ENCODE peak calls at places on chromosomes 6 and 20, in five cellular contexts. V is GM23248, K is OCI-LY7, W is neural progenitor cell, H is HCT116. M is an unnamed sample. For H3K4me1, the result is how much of the 10 kb centered on the place peaks cover.

GRCh38 chr20:51043811-51044210 is 20.9 kb upstream of the KCNG1 start:
- DNase-seq in K (no peak), W (no peak), H (no peak), V (peak), M (no peak)

GRCh38 chr20:16407251-16408067 is 165.8 kb downstream of the KIF16B start:
- DNase-seq in W (no peak), K (no peak), H (no peak), V (no peak), M (no peak)

GRCh38 chr20:52426856-52427255 is 235.3 kb upstream of the ZFP64 start:
- DNase-seq in W (no peak), K (no peak), H (no peak), V (no peak), M (no peak)

GRCh38 chr20:4918473-4918872 is 82.8 kb downstream of the SLC23A2 start:
- DNase-seq in W (no peak), H (no peak), V (no peak), K (peak), M (peak)

GRCh38 chr6:101931766-101932165 is 538.3 kb downstream of the GRIK2 start:
- DNase-seq in K (no peak), H (no peak), W (no peak), V (peak), M (no peak)

GRCh38 chr6:44217332-44218143 is 812 bp downstream of the MYMX start:
- DNase-seq in V (peak), H (no peak), W (peak), K (no peak), M (no peak)

GRCh38 chr6:50457351-50457750 is 256.0 kb upstream of the TFAP2D start:
- DNase-seq in K (no peak), H (no peak), V (no peak), W (no peak), M (no peak)

GRCh38 chr20:32888636-32889035 is 29.9 kb downstream of the EFCAB8 start:
- DNase-seq in W (no peak), V (no peak), H (no peak), K (no peak), M (no peak)

GRCh38 chr20:19783966-19784401 is 25.9 kb downstream of the RIN2 start:
- DNase-seq in K (no peak), W (no peak), V (peak), H (no peak), M (no peak)

GRCh38 chr6:126312013-126312665 is 27.8 kb upstream of the CENPW start:
- DNase-seq in H (peak), V (peak), K (no peak), W (peak), M (no peak)

GRCh38 chr6:149960488-149960887 is 3.3 kb upstream of the ULBP1 start:
- DNase-seq in W (no peak), H (no peak), V (no peak), K (no peak), M (no peak)

GRCh38 chr6:75128881-75129570 is 76.8 kb downstream of the COL12A1 start:
- DNase-seq in H (no peak), K (no peak), V (peak), W (no peak), M (no peak)

GRCh38 chr6:168737481-168737880 is 296.5 kb downstream of the SMOC2 start:
- DNase-seq in H (peak), W (no peak), V (peak), K (no peak), M (no peak)

GRCh38 chr20:4812641-4813075 is 90.9 kb downstream of the PRND start:
- DNase-seq in W (no peak), H (no peak), K (peak), V (no peak), M (no peak)

GRCh38 chr6:56798163-56798562 is 155.5 kb upstream of the DST start:
- DNase-seq in H (no peak), V (peak), W (no peak), K (no peak), M (no peak)

GRCh38 chr6:98272061-98272460 is 562.3 kb upstream of the POU3F2 start:
- DNase-seq in H (no peak), V (no peak), K (no peak), W (no peak), M (no peak)

GRCh38 chr6:168157272-168158007 is 78.4 kb upstream of the FRMD1 start:
- DNase-seq in W (peak), H (no peak), V (peak), K (no peak), M (no peak)

GRCh38 chr6:119034827-119035458 is 43.5 kb downstream of the FAM184A start:
- DNase-seq in H (no peak), V (no peak), K (no peak), W (no peak), M (no peak)

GRCh38 chr6:93624408-93624807 is 205.0 kb upstream of the EPHA7 start:
- DNase-seq in W (peak), K (no peak), H (no peak), V (no peak), M (no peak)

GRCh38 chr20:33697129-33697528 is 10.9 kb upstream of the E2F1 start:
- DNase-seq in H (no peak), V (peak), K (no peak), W (no peak), M (no peak)

GRCh38 chr6:98539669-98540207 is 294.6 kb upstream of the POU3F2 start:
- DNase-seq in V (no peak), W (no peak), H (no peak), K (peak), M (peak)

DNA sequence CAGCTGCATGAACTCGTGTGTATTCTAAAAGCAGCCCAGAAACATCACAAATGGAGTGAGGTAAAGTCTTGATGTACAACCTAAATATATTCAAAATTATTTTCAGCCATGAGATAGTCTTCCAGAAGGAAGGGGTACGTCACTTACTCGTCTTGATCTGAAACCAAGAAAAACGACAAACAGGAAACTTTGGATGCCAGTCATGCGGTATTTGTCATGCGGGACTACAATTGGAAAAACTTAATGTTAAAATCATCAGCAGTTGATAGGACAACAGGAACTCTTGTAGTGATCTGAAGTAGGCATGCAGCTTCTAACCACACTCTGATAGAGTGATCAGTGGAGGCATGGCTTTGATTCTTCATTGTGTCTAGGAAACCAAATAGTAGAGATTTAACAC is 29.7 kb downstream of the FAM217A start:
- DNase-seq in W (no peak), K (no peak), V (no peak), H (no peak), M (no peak)
- TF ChIP-seq EZH2phosphoT487 in W (no peak), K (no peak), V (no peak), H (no peak), M (no peak)

DNA sequence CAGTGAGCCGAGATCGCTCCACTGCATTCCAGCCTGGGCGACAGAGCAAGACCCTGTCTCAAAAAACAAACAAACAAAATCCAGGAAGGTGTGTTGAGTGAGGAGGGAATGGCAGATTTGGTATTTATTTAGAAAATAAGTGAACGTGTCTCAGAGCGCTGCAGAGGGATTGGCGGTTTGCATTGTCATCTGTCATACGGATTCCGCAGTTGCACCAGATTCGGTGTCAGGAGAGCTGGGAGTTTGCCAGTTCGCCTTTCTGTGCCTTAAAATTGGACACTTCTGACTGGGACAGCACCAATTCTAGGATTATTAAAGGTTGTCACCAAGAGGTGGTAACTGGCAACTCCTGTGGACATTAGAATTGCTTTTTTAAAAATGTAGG is 912 bp downstream of the SNRNP48 start:
- DNase-seq in K (no peak), V (peak), H (no peak), W (peak), M (no peak)
- H3K27ac ChIP-seq in K (no peak), V (peak), H (peak), W (no peak), M (no peak)

GRCh38 chr6:20401403-20402180 is at the start of gene E2F3:
- DNase-seq in K (peak), V (peak), H (peak), W (peak), M (peak)

GRCh38 chr6:20403080-20403765 is 1.5 kb downstream of the E2F3 start:
- DNase-seq in H (peak), V (peak), K (peak), W (peak), M (peak)

GRCh38 chr6:20402181-20403079 is 751 bp downstream of the E2F3 start:
- DNase-seq in H (peak), V (peak), K (peak), W (peak), M (peak)

GRCh38 chr6:20404641-20405032 is 3.0 kb downstream of the E2F3 start:
- DNase-seq in V (peak), K (peak), H (peak), W (peak), M (peak)

GRCh38 chr6:20403766-20404640 is 2.3 kb downstream of the E2F3 start:
- DNase-seq in W (peak), K (peak), H (peak), V (peak), M (no peak)
- H3K4me1 ChIP-seq in W (under half), K (half or more), H (under half), V (under half), M (under half)

GRCh38 chr20:45798935-45799642 is 7.3 kb downstream of the DNTTIP1 start:
- DNase-seq in W (peak), H (no peak), K (peak), V (peak), M (peak)
- TF ChIP-seq EZH2phosphoT487 in W (no peak), H (no peak), K (no peak), V (no peak), M (no peak)

GRCh38 chr20:23149623-23150279 is 63.6 kb upstream of the CD93 start:
- DNase-seq in H (no peak), K (no peak), W (no peak), V (no peak), M (no peak)
- H3K27ac ChIP-seq in H (no peak), K (no peak), W (no peak), V (peak), M (no peak)

GRCh38 chr6:4133941-4134838 is 1.2 kb downstream of the ECI2 start:
- DNase-seq in H (no peak), V (peak), W (peak), K (peak), M (peak)

GRCh38 chr6:4139272-4139671 is 3.9 kb upstream of the ECI2 start:
- DNase-seq in V (peak), K (no peak), H (no peak), W (no peak), M (no peak)

GRCh38 chr6:4136354-4136831 is 1.0 kb upstream of the ECI2 start:
- DNase-seq in K (peak), W (no peak), H (no peak), V (no peak), M (no peak)

GRCh38 chr6:4135665-4136353 is 434 bp upstream of the ECI2 start:
- DNase-seq in W (peak), H (peak), V (peak), K (peak), M (peak)

DNA sequence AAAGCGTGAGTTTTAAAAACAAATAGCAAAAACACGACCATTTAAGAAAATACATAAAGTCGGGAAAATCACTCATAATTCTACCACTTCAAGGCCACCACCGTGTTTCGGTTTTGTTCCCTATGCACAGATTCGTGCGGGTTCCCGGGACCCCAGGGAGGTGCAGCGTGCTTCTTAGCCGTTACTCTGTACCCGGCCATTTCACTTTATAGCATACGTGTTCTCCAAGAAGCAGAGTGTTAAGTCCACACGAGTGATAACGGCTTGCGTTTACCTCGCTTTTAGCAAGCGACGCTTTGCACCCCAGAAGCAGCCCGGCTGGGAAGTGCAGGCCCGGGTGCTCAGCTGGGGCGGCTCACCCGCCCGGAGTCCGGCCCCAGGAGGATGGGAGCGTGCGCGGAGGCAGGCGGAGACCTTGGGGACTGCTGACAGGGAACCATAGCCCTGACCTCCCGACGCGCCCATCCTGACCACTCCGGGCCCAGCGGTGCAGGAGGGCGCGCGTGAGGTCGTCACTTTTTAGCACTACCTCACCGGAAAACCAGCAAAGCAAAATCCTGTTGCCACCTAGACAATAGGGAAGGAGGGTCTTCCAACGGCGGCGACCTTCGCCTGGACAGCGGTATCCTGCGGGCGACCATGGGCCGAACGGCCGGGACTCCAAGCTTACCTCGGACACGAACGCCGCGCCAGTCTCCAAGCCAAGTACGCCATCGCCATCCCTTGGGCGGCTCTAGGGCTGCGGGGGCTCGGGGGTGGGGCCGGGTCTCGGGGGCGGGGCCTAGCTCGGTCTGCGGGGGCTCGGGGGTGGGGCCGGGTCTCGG is at the start of gene ECI2:
- DNase-seq in H (no peak), W (peak), V (peak), K (peak), M (peak)
- H3K4me1 ChIP-seq in H (under half), W (under half), V (under half), K (under half), M (under half)

DNA sequence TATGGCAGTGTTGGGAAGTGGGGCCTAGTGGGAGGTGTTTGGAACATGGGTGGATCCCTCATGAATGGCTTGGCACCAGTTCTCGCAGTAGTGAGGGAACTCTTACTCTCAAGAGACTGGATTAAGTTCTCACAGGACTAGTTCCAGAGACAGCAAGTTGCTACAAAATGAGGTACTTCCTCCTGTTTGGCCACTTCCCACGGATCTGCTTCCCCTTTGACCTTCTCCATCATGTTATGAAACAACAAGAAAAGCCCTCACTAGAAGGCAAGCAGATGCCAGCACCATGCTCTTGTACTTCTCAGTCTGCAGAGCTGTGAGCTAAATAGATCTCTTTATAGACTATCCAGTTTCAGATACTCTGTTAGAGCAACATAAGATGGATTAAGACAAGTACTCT is 3.1 kb downstream of the RSPH3 start:
- DNase-seq in H (no peak), V (no peak), W (no peak), K (no peak), M (no peak)
- TF ChIP-seq EZH2phosphoT487 in H (no peak), V (no peak), W (no peak), K (no peak), M (no peak)

DNA sequence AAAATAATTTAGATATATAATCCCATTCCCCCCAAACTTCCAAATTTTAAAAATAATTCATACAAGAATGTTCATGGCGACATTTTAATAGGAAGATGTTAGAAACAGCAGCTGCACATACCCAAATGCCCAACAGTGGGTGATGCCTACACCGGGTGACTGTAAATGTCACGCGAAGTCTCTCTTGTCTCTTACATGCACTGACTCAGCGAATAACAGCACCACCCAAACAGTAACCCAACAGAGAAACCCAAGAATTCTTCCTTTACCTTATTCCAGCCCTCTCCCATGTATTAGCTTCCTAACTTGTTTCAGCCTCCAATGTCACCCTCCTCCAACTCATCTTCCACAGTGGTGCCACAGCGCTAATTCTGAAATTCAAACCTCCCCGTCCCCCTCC is 74.5 kb upstream of the E2F3 start:
- DNase-seq in W (no peak), V (no peak), H (no peak), K (no peak), M (no peak)
- H3K27ac ChIP-seq in W (no peak), V (no peak), H (no peak), K (no peak), M (no peak)

GRCh38 chr6:36850001-36850400 is 10.8 kb upstream of the CPNE5 start:
- DNase-seq in W (no peak), K (no peak), H (no peak), V (no peak), M (no peak)
- H3K4me1 ChIP-seq in W (under half), K (under half), H (under half), V (under half), M (under half)

DNA sequence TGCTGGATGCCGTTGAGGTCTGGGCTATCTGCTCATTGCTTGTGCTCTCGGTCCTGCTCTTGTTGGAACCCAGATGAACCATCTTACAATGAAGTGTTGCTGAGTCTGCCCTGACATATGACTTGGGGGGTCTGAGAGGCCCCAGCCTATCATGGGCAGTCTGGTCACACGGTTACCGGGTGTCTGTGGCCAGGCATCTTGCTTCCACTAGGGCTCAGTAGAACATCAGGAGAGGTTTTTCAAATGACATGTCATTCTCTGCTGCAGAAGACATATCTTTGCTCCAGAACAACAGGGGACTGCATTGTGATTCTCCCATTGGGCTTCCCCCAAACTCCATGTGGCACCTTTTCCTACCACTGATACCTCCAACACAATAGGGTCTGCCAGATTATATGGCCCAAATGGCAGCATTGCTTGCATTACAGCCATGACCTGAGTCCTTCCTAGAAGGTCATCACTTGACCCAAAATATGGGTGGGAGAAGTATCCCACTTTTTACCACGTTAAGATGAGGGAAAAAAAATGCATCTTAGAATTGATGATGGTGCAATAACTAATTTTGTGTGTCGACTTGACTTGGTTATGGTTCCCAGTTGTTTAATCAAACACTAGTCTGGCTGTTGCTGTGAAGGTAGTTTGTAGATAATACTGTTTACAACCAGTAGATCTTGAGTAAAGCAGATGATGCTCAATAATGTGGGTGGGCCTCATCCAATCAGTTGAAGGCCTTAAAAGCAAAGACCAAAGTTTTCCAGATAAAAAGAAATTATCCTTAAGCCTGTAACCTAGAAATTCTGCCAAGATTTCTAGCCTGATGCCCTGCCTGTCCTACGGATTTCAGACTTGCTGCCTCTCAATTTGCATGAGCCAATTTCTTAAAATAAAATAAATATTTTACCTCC is 241.0 kb downstream of the QKI start:
- DNase-seq in H (no peak), W (no peak), K (peak), V (no peak), M (no peak)
- TF ChIP-seq EZH2phosphoT487 in H (no peak), W (no peak), K (no peak), V (no peak), M (no peak)

M was measured in MM.1S.